ENCODE peak calls at places on chromosomes 2 and 18, in ten cellular contexts. B is esophagus muscularis mucosa, M is HepG2, N is hepatocyte, U is cardiac muscle cell, I is keratinocyte, X is transverse colon, J is body of pancreas, V is lower lobe of right lung, E is tibial nerve. G is an unnamed sample. For H3K4me1 and H3K27me3, the result is how much of the 10 kb centered on the place peaks cover.

GRCh38 chr18:60350975-60351374 is 21.6 kb downstream of the MC4R start:
- DNase-seq in B (no peak), M (no peak), N (no peak), U (no peak), I (no peak), X (no peak), J (no peak), V (no peak), E (no peak), G (no peak)

GRCh38 chr2:64978514-64979268 is 10.5 kb upstream of the SLC1A4 start:
- DNase-seq in B (no peak), M (no peak), N (no peak), U (peak), I (no peak), X (no peak), J (no peak), V (no peak), E (no peak), G (no peak)

GRCh38 chr2:128425731-128426620 is 107.3 kb upstream of the HS6ST1 start:
- DNase-seq in B (no peak), M (no peak), N (no peak), U (peak), I (no peak), X (no peak), J (peak), V (peak), E (no peak), G (no peak)

GRCh38 chr2:168245074-168245825 is 2.1 kb downstream of the STK39 start:
- DNase-seq in B (no peak), M (no peak), N (no peak), U (peak), I (no peak), X (no peak), J (no peak), V (no peak), E (no peak), G (no peak)

GRCh38 chr18:49020129-49020528 is 69.4 kb upstream of the SMAD7 start:
- DNase-seq in B (no peak), M (no peak), N (peak), U (no peak), I (no peak), X (peak), J (no peak), V (no peak), E (no peak), G (peak)

GRCh38 chr2:133012847-133013734 is 343.1 kb upstream of the LYPD1 start:
- DNase-seq in B (no peak), M (no peak), N (no peak), U (no peak), I (no peak), X (no peak), J (no peak), V (no peak), E (no peak), G (no peak)

GRCh38 chr2:54957321-54957999 is 92.8 kb downstream of the RTN4 start:
- DNase-seq in B (no peak), M (no peak), N (no peak), U (no peak), I (no peak), X (no peak), J (no peak), V (no peak), E (no peak), G (no peak)

GRCh38 chr2:165927353-165927752 is 26.2 kb downstream of the TTC21B start:
- DNase-seq in B (no peak), M (no peak), N (no peak), U (no peak), I (no peak), X (no peak), J (no peak), V (no peak), E (no peak), G (no peak)

GRCh38 chr2:239689410-239689809 is 288.6 kb upstream of the HDAC4 start:
- DNase-seq in B (no peak), M (no peak), N (no peak), U (no peak), I (no peak), X (no peak), J (no peak), V (peak), E (no peak), G (peak)

GRCh38 chr2:85906748-85907147 is 18.0 kb upstream of the ST3GAL5 start:
- DNase-seq in B (no peak), M (no peak), N (no peak), U (no peak), I (no peak), X (no peak), J (no peak), V (no peak), E (no peak), G (no peak)

GRCh38 chr2:6822394-6822793 is 43.3 kb downstream of the CMPK2 start:
- DNase-seq in B (peak), M (no peak), N (no peak), U (no peak), I (no peak), X (no peak), J (no peak), V (no peak), E (no peak), G (no peak)

GRCh38 chr2:214830794-214831346 is 21.4 kb upstream of the BARD1 start:
- DNase-seq in B (no peak), M (peak), N (peak), U (peak), I (no peak), X (no peak), J (peak), V (no peak), E (no peak), G (no peak)

GRCh38 chr2:19362652-19363473 is 4.4 kb upstream of the OSR1 start:
- DNase-seq in B (peak), M (peak), N (peak), U (peak), I (no peak), X (peak), J (peak), V (peak), E (peak), G (peak)

GRCh38 chr18:54612237-54612636 is 21.2 kb downstream of the DYNAP start:
- DNase-seq in B (no peak), M (no peak), N (peak), U (no peak), I (no peak), X (no peak), J (peak), V (no peak), E (no peak), G (no peak)

GRCh38 chr2:100517556-100517955 is 45.2 kb upstream of the PDCL3 start:
- DNase-seq in B (no peak), M (no peak), N (no peak), U (no peak), I (no peak), X (no peak), J (no peak), V (no peak), E (no peak), G (no peak)

GRCh38 chr2:205776139-205776538 is 93.8 kb downstream of the NRP2 start:
- DNase-seq in B (no peak), M (peak), N (peak), U (peak), I (no peak), X (peak), J (peak), V (peak), E (no peak), G (no peak)

GRCh38 chr18:70496749-70497294 is 208.0 kb downstream of the SOCS6 start:
- DNase-seq in B (no peak), M (no peak), N (no peak), U (no peak), I (no peak), X (no peak), J (no peak), V (no peak), E (no peak), G (no peak)

GRCh38 chr2:239468491-239469017 is 67.7 kb upstream of the HDAC4 start:
- DNase-seq in B (no peak), M (no peak), N (no peak), U (no peak), I (no peak), X (no peak), J (no peak), V (no peak), E (no peak), G (no peak)

GRCh38 chr2:69087912-69088240 is 74.9 kb downstream of the ANTXR1 start:
- DNase-seq in B (no peak), M (no peak), N (no peak), U (peak), I (no peak), X (no peak), J (no peak), V (no peak), E (no peak), G (no peak)

GRCh38 chr18:52869942-52870907 is 530.2 kb downstream of the DCC start:
- DNase-seq in B (no peak), M (no peak), N (peak), U (no peak), I (no peak), X (no peak), J (peak), V (no peak), E (no peak), G (no peak)

GRCh38 chr2:41782306-41783158 is 265.3 kb upstream of the PKDCC start:
- DNase-seq in B (no peak), M (peak), N (peak), U (peak), I (no peak), X (peak), J (peak), V (no peak), E (peak), G (no peak)

GRCh38 chr2:47265751-47266231 is 110.7 kb upstream of the STPG4 start:
- DNase-seq in B (no peak), M (no peak), N (no peak), U (no peak), I (no peak), X (no peak), J (no peak), V (no peak), E (no peak), G (no peak)

GRCh38 chr18:5894613-5895299 is 566 bp downstream of the TMEM200C start:
- DNase-seq in B (no peak), M (no peak), N (no peak), U (no peak), I (no peak), X (no peak), J (peak), V (no peak), E (no peak), G (no peak)

GRCh38 chr2:224584768-224585204 is 377 bp downstream of the CUL3 start:
- DNase-seq in B (no peak), M (peak), N (peak), U (peak), I (no peak), X (peak), J (peak), V (peak), E (peak), G (no peak)

GRCh38 chr2:224847961-224848850 is 132.0 kb upstream of the CCDC195 start:
- DNase-seq in B (peak), M (no peak), N (peak), U (peak), I (peak), X (no peak), J (peak), V (no peak), E (peak), G (no peak)

GRCh38 chr2:170224692-170225091 is 46.7 kb downstream of the MYO3B start:
- DNase-seq in B (no peak), M (no peak), N (peak), U (peak), I (no peak), X (no peak), J (no peak), V (no peak), E (no peak), G (no peak)

GRCh38 chr2:232354069-232354468 is 24.5 kb upstream of the ALPP start:
- DNase-seq in B (no peak), M (no peak), N (no peak), U (no peak), I (no peak), X (no peak), J (no peak), V (peak), E (no peak), G (no peak)

GRCh38 chr18:23871410-23871809 is 143.1 kb upstream of the TTC39C start:
- DNase-seq in B (peak), M (no peak), N (peak), U (peak), I (peak), X (peak), J (peak), V (no peak), E (no peak), G (peak)

GRCh38 chr18:23236876-23237468 is 101.7 kb downstream of the CABLES1 start:
- DNase-seq in B (no peak), M (no peak), N (no peak), U (no peak), I (no peak), X (no peak), J (no peak), V (no peak), E (no peak), G (no peak)

GRCh38 chr18:76416935-76417334 is 78.1 kb downstream of the ZNF516 start:
- DNase-seq in B (no peak), M (no peak), N (no peak), U (peak), I (no peak), X (peak), J (no peak), V (no peak), E (peak), G (no peak)

GRCh38 chr2:151357359-151357758 is at the start of gene TNFAIP6:
- DNase-seq in B (peak), M (no peak), N (peak), U (peak), I (no peak), X (no peak), J (no peak), V (no peak), E (peak), G (no peak)

GRCh38 chr18:3281456-3282400 is 19.8 kb downstream of the MYL12B start:
- DNase-seq in B (no peak), M (peak), N (peak), U (peak), I (no peak), X (no peak), J (no peak), V (no peak), E (peak), G (no peak)

GRCh38 chr2:98634406-98635092 is 26.2 kb downstream of the UNC50 start:
- DNase-seq in B (no peak), M (peak), N (no peak), U (no peak), I (no peak), X (no peak), J (no peak), V (no peak), E (no peak), G (no peak)

DNA sequence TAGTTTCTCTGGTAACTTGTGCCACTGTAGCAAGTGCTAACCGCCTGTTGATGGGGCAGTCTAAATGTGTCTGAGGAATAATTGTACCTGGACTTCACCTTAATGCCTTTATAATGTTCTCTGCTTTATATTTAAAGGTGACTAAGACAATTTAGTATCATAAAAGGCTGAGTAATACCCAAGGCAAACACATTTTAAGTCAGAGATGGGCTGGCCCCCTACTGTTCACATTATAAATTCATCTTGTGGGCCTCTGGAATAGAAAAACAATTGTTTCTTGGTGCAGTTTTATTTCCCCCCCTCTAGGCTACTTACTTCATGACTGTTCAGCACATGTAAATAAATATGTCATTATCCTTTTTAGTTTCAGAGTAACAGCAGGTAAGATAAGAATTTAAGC is 559.3 kb upstream of the PIK3C3 start:
- DNase-seq in B (no peak), M (no peak), N (peak), U (peak), I (no peak), X (no peak), J (no peak), V (no peak), E (no peak), G (no peak)
- TF ChIP-seq CTCF in B (no peak), M (no peak), N (peak), U (peak), I (peak), X (no peak), J (no peak), V (no peak), E (no peak), G (no peak)

GRCh38 chr18:58223717-58224424 is 179.8 kb downstream of the NEDD4L start:
- DNase-seq in B (peak), M (peak), N (peak), U (peak), I (no peak), X (peak), J (peak), V (peak), E (peak), G (no peak)

GRCh38 chr18:58224425-58224750 is 180.4 kb downstream of the NEDD4L start:
- DNase-seq in B (no peak), M (no peak), N (no peak), U (no peak), I (no peak), X (no peak), J (no peak), V (no peak), E (no peak), G (no peak)

GRCh38 chr18:58218111-58218510 is 174.1 kb downstream of the NEDD4L start:
- DNase-seq in B (no peak), M (no peak), N (no peak), U (peak), I (no peak), X (no peak), J (no peak), V (no peak), E (no peak), G (no peak)

GRCh38 chr18:58222439-58223125 is 178.6 kb downstream of the NEDD4L start:
- DNase-seq in B (no peak), M (no peak), N (no peak), U (no peak), I (no peak), X (no peak), J (no peak), V (no peak), E (no peak), G (no peak)

DNA sequence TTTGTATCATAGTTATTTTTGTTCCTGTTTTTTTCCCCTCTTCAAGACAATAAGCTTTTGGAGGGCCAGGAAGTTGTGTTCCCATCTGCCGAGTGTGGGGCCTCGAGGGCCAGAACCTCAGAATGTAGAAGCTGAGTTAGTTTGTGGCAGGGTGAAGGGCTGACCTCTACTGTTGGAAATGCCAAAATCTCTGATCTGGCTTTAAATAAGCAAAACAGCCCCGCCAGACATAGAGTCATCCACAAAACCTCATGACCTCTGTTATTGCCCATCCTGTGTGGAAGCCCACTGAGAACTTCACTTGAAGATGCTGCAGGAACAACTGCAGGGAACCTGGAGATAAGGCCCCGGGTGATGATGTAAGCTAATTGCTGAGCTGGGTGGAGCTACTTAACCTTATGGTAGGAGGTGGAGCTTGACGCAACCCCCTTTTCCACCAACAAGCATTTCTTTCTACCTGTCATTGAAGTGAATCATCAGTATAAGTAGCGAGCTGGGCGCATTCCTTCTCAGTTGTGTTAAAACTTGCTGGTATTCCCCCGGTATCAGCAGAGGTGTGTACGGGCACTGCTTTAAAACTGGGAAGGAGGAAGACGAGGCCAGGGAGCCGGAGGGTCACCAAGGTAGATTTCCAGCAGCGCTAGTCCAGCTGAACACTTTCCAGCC is 177.2 kb downstream of the NEDD4L start:
- DNase-seq in B (peak), M (peak), N (peak), U (peak), I (peak), X (peak), J (peak), V (peak), E (no peak), G (no peak)
- H3K4me1 ChIP-seq in B (under half), M (under half), N (under half), U (under half), I (half or more), X (half or more), J (under half), V (under half), E (under half), G (under half)

GRCh38 chr2:135635212-135635835 is 104.0 kb downstream of the R3HDM1 start:
- DNase-seq in B (no peak), M (peak), N (peak), U (no peak), I (no peak), X (no peak), J (no peak), V (no peak), E (no peak), G (no peak)

GRCh38 chr2:135633582-135633981 is 102.3 kb downstream of the R3HDM1 start:
- DNase-seq in B (no peak), M (no peak), N (no peak), U (no peak), I (no peak), X (peak), J (no peak), V (no peak), E (no peak), G (no peak)

GRCh38 chr2:135629520-135629919 is 98.2 kb downstream of the R3HDM1 start:
- DNase-seq in B (no peak), M (no peak), N (no peak), U (no peak), I (no peak), X (no peak), J (no peak), V (no peak), E (no peak), G (no peak)

DNA sequence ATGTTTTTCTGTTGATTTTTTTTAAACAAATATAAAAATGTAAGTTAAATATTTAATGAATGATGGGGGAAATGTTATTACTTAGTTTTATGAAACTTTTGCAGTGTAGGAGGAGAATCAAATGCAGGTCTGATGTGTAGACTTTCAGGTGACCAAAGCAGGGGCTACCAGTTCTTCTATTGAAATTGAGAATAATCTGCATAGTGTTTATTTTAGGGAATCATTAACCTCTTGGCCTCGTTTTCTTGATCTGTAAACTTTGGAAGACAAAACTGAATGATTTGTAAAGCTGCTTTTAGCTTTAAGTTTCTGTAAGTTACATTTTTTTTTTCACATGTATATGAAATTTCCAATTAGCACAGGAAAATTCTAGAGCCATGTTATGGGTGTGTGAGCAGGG is 99.2 kb downstream of the R3HDM1 start:
- DNase-seq in B (no peak), M (no peak), N (no peak), U (no peak), I (no peak), X (no peak), J (no peak), V (no peak), E (no peak), G (no peak)
- H3K27me3 ChIP-seq in B (under half), M (under half), N (under half), U (under half), I (under half), X (under half), J (under half), V (under half), E (under half), G (under half)

DNA sequence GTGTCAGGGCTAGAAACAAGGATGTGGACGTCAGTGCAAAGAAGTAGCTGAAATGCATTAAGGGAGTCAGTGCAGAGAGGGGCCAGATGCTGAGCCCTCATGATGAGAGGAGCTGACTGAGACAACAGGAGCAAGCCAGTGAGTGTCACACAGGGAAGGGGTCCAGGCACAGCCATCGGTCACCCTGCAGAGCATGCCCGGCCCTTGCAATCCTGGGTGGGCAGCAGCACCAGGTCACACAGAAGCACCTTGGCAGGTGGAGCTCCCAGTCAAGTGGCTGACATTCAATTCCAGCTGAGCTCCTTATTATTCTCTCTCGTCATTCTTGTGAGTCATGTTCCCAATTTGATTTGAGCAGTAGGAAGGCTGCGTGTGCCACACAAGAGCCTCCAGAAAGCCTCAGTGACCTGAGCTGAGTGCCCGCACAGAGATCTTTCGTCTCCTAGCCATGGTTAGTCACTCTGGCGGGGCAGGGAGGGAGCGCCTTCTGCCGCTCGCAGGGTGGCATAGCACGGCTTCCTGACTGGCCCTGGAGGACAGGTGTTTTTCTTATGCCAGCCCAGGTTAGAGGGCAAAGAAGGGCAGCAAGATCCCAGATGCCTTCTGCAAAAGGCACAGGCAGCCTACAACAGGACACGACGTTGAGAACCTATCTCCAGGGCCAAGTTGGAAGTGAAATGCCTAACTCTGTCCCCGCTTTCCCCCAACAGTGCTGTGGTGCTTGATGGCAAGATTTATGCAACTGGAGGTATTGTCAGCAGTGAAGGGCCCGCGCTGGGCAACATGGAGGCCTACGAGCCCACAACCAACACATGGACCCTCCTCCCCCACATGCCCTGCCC is 220.9 kb downstream of the ATAD2B start:
- DNase-seq in B (peak), M (no peak), N (no peak), U (no peak), I (no peak), X (no peak), J (no peak), V (no peak), E (peak), G (peak)
- TF ChIP-seq CTCF in B (no peak), M (no peak), N (no peak), U (no peak), I (no peak), X (no peak), J (no peak), V (no peak), E (no peak), G (no peak)

G was measured in vagina.